ENCODE peak calls at places on chromosome 14, in eight cellular contexts. J is AG10803; U is BE2C; Y is esophagus squamous epithelium; I is RWPE1; P is Caco-2; B is CD8-positive, alpha-beta T cell; T is fibroblast of the aortic adventitia. F is an unnamed sample.

GRCh38 chr14:79256311-79256879 is 954.9 kb downstream of the DIO2 start:
- DNase-seq in J (no peak), T (no peak), U (no peak), I (no peak), B (no peak), Y (no peak), P (no peak), F (no peak)

GRCh38 chr14:98946995-98947394 is 325.0 kb downstream of the BCL11B start:
- DNase-seq in I (no peak), P (no peak), J (peak), Y (no peak), B (no peak), T (no peak), U (no peak), F (peak)

GRCh38 chr14:35878272-35879140 is 52.4 kb downstream of the BRMS1L start:
- DNase-seq in T (peak), J (peak), Y (no peak), B (no peak), U (peak), I (peak), P (no peak), F (no peak)

GRCh38 chr14:71555654-71556559 is 376.3 kb upstream of the RGS6 start:
- DNase-seq in Y (no peak), B (peak), J (peak), P (peak), U (no peak), T (peak), I (no peak), F (no peak)

GRCh38 chr14:73743431-73743931 is 29.3 kb upstream of the PNMA1 start:
- DNase-seq in T (no peak), P (no peak), U (no peak), B (peak), J (peak), Y (no peak), I (no peak), F (no peak)

GRCh38 chr14:101335061-101335661 is 226.1 kb upstream of the DIO3 start:
- DNase-seq in I (no peak), B (no peak), U (no peak), P (peak), T (no peak), J (no peak), Y (no peak), F (no peak)

GRCh38 chr14:23566782-23567185 is 807 bp downstream of the AP1G2 start:
- DNase-seq in P (no peak), T (peak), J (peak), U (no peak), I (no peak), B (no peak), Y (no peak), F (no peak)

GRCh38 chr14:98114122-98114895 is 1157.7 kb downstream of the BCL11B start:
- DNase-seq in P (no peak), I (peak), T (no peak), U (no peak), J (peak), Y (no peak), B (no peak), F (no peak)

GRCh38 chr14:76920572-76921175 is 94.5 kb downstream of the LRRC74A start:
- DNase-seq in U (peak), Y (no peak), I (no peak), J (peak), T (no peak), B (no peak), P (no peak), F (peak)

GRCh38 chr14:19800282-19801117 is 3.1 kb upstream of the OR4N2 start:
- DNase-seq in P (no peak), Y (no peak), J (no peak), U (peak), T (no peak), I (no peak), B (no peak), F (no peak)

GRCh38 chr14:106347890-106348755 is 821.7 kb downstream of the TMEM121 start:
- DNase-seq in J (no peak), P (no peak), B (no peak), U (no peak), Y (no peak), T (no peak), I (no peak), F (no peak)

GRCh38 chr14:52949711-52950409 is 990 bp downstream of the FERMT2 start:
- DNase-seq in J (peak), B (no peak), P (peak), U (peak), Y (no peak), T (peak), I (peak), F (no peak)

GRCh38 chr14:101442451-101442850 is 118.8 kb upstream of the DIO3 start:
- DNase-seq in J (no peak), I (no peak), Y (no peak), B (peak), T (no peak), U (no peak), P (no peak), F (no peak)

GRCh38 chr14:95033851-95034622 is 123.3 kb downstream of the DICER1 start:
- DNase-seq in Y (no peak), I (no peak), T (no peak), U (no peak), J (no peak), P (no peak), B (no peak), F (no peak)

GRCh38 chr14:96583605-96584041 is 81.4 kb downstream of the PAPOLA start:
- DNase-seq in P (no peak), Y (no peak), B (no peak), J (no peak), T (no peak), U (no peak), I (no peak), F (no peak)

GRCh38 chr14:53470351-53471043 is 317.4 kb upstream of the DDHD1 start:
- DNase-seq in B (no peak), P (no peak), T (peak), J (peak), U (no peak), Y (no peak), I (no peak), F (no peak)

GRCh38 chr14:104387000-104387384 is 192.6 kb upstream of the C14orf180 start:
- DNase-seq in T (no peak), P (no peak), B (no peak), J (no peak), I (no peak), U (peak), Y (no peak), F (no peak)

GRCh38 chr14:78701246-78701645 is 531.1 kb downstream of the NRXN3 start:
- DNase-seq in U (no peak), Y (no peak), I (no peak), B (no peak), P (no peak), J (no peak), T (peak), F (no peak)

GRCh38 chr14:75184447-75184846 is 8.0 kb upstream of the TMED10 start:
- DNase-seq in B (no peak), J (peak), Y (no peak), I (no peak), P (no peak), T (peak), U (no peak), F (no peak)

GRCh38 chr14:49492151-49492550 is 94.0 kb downstream of the RPS29 start:
- DNase-seq in U (no peak), J (no peak), B (no peak), Y (no peak), P (no peak), I (no peak), T (no peak), F (no peak)

GRCh38 chr14:90511795-90512331 is 115.0 kb downstream of the CALM1 start:
- DNase-seq in U (no peak), I (no peak), T (no peak), B (no peak), P (no peak), J (no peak), Y (no peak), F (no peak)

GRCh38 chr14:64232095-64232830 is 61.9 kb downstream of the ESR2 start:
- DNase-seq in P (no peak), B (no peak), I (no peak), Y (no peak), T (peak), J (peak), U (peak), F (no peak)

GRCh38 chr14:23376477-23377200 is at the start of gene CMTM5:
- DNase-seq in U (no peak), P (no peak), Y (no peak), J (no peak), B (no peak), T (no peak), I (no peak), F (peak)

GRCh38 chr14:36847366-36847765 is 185.7 kb downstream of the PAX9 start:
- DNase-seq in T (no peak), J (no peak), B (no peak), I (no peak), P (no peak), U (no peak), Y (no peak), F (no peak)

GRCh38 chr14:36105401-36105800 is 71.1 kb downstream of the PTCSC3 start:
- DNase-seq in B (no peak), P (peak), J (no peak), T (no peak), Y (no peak), U (no peak), I (peak), F (peak)

GRCh38 chr14:90545966-90546751 is 149.3 kb downstream of the CALM1 start:
- DNase-seq in B (no peak), U (peak), Y (no peak), I (no peak), P (no peak), J (peak), T (peak), F (no peak)

GRCh38 chr14:74704656-74705055 is 8.2 kb downstream of the AREL1 start:
- DNase-seq in U (no peak), Y (no peak), P (no peak), J (peak), T (no peak), B (no peak), I (no peak), F (no peak)

GRCh38 chr14:106291626-106292025 is 765.2 kb downstream of the TMEM121 start:
- DNase-seq in I (no peak), T (no peak), P (no peak), Y (no peak), U (no peak), J (no peak), B (no peak), F (no peak)

GRCh38 chr14:75059642-75060041 is 4.2 kb downstream of the ACYP1 start:
- DNase-seq in B (no peak), T (no peak), P (no peak), Y (no peak), I (no peak), J (peak), U (no peak), F (no peak)

GRCh38 chr14:32370720-32371119 is 41.6 kb downstream of the AKAP6 start:
- DNase-seq in J (peak), P (no peak), U (no peak), Y (no peak), B (no peak), T (peak), I (peak), F (no peak)

GRCh38 chr14:91858536-91859275 is 8.6 kb downstream of the TC2N start:
- DNase-seq in T (peak), U (no peak), I (no peak), J (peak), B (no peak), P (peak), Y (no peak), F (no peak)

GRCh38 chr14:99479903-99480855 is 480 bp downstream of the SETD3 start:
- DNase-seq in U (peak), Y (peak), B (peak), P (peak), T (peak), I (peak), J (peak), F (peak)

GRCh38 chr14:95265106-95266094 is 54.3 kb downstream of the CLMN start:
- DNase-seq in I (peak), Y (no peak), T (peak), J (peak), B (no peak), U (peak), P (peak), F (no peak)

GRCh38 chr14:100416921-100417451 is 93.8 kb downstream of the SLC25A47 start:
- DNase-seq in Y (no peak), P (no peak), U (no peak), T (peak), I (peak), J (peak), B (no peak), F (no peak)

GRCh38 chr14:72049462-72049861 is 117.2 kb downstream of the RGS6 start:
- DNase-seq in P (no peak), I (peak), T (no peak), U (no peak), J (no peak), B (no peak), Y (no peak), F (no peak)

GRCh38 chr14:54784060-54784459 is 118.6 kb downstream of the GCH1 start:
- DNase-seq in P (no peak), T (no peak), B (no peak), U (no peak), I (no peak), J (no peak), Y (no peak), F (no peak)

GRCh38 chr14:91292476-91292875 is 48.0 kb upstream of the GPR68 start:
- DNase-seq in I (no peak), B (no peak), J (no peak), U (no peak), Y (no peak), P (no peak), T (no peak), F (no peak)

GRCh38 chr14:53539489-53540126 is 386.5 kb upstream of the DDHD1 start:
- DNase-seq in B (peak), U (peak), I (peak), Y (no peak), J (peak), T (peak), P (peak), F (peak)

GRCh38 chr14:93984987-93985410 is 8.6 kb upstream of the ASB2 start:
- DNase-seq in P (peak), I (peak), J (peak), Y (no peak), T (peak), B (no peak), U (peak), F (peak)
- TF ChIP-seq CTCF in P (peak), I (no peak), J (peak), Y (peak), T (peak), B (no peak), U (peak), F (no peak)

GRCh38 chr14:68665792-68666195 is 127.1 kb downstream of the ZFP36L1 start:
- DNase-seq in B (no peak), T (no peak), I (no peak), Y (no peak), P (no peak), U (no peak), J (no peak), F (no peak)
- TF ChIP-seq CTCF in B (no peak), T (no peak), I (no peak), Y (no peak), P (no peak), U (no peak), J (no peak), F (no peak)

GRCh38 chr14:87111741-87112140 is 881.2 kb downstream of the GALC start:
- DNase-seq in J (no peak), Y (no peak), T (no peak), U (no peak), P (no peak), B (no peak), I (no peak), F (no peak)

GRCh38 chr14:87115234-87115633 is 877.7 kb downstream of the GALC start:
- DNase-seq in Y (no peak), P (no peak), B (no peak), J (no peak), U (no peak), I (no peak), T (no peak), F (no peak)

GRCh38 chr14:87109271-87109670 is 883.7 kb downstream of the GALC start:
- DNase-seq in B (no peak), U (no peak), I (no peak), T (peak), P (no peak), Y (no peak), J (no peak), F (no peak)

GRCh38 chr14:87111141-87111540 is 881.8 kb downstream of the GALC start:
- DNase-seq in J (peak), Y (no peak), P (no peak), T (no peak), U (no peak), B (no peak), I (no peak), F (no peak)

DNA sequence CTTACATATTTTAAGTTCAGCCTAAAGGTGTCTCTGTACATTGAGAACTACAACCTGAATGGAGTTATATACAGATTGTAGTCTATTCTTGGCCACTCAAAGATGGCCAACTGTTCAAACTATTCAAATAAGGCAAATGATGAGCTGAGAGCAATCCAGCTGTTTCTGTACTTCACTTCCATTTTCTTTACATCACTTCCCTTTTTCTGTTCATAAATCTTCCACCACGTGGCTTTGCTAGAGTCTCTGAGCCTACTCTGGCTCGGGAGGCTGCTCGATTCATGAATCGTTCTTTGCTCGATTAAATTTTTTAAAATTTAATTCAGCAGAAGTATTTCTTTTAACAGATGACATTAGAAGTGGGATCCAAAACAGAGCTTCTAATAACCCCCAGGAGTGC is 879.7 kb downstream of the GALC start:
- DNase-seq in J (no peak), Y (no peak), I (no peak), U (no peak), B (no peak), P (no peak), T (no peak), F (no peak)
- TF ChIP-seq CTCF in J (no peak), Y (no peak), I (no peak), U (no peak), B (no peak), P (no peak), T (no peak), F (no peak)

GRCh38 chr14:40280652-40281051 is 848.4 kb upstream of the FBXO33 start:
- DNase-seq in I (no peak), T (no peak), B (no peak), P (no peak), Y (no peak), J (no peak), U (no peak), F (no peak)
- TF ChIP-seq CTCF in I (no peak), T (no peak), B (no peak), P (no peak), Y (no peak), J (no peak), U (no peak), F (no peak)